ENCODE peak calls at places on chromosomes 5 and 9, in ten cellular contexts. N is B cell; Y is T-helper 1 cell; W is naive thymus-derived CD4-positive, alpha-beta T cell; R is left lobe of liver; U is foreskin keratinocyte; O is M059J; D is HuH-7.5; F is T-cell; M is HFFc6. I is an unnamed sample.

GRCh38 chr9:71766663-71767062 is 1.6 kb downstream of the CEMIP2 start:
- DNase-seq in F (peak), N (peak), R (no peak), W (no peak), D (no peak), O (no peak), M (no peak), Y (no peak), U (no peak), I (no peak)

GRCh38 chr5:1652873-1653707 is 129.3 kb upstream of the LPCAT1 start:
- DNase-seq in F (no peak), Y (no peak), N (peak), O (peak), U (peak), W (no peak), R (peak), D (no peak), M (no peak), I (no peak)

GRCh38 chr9:116156621-116157314 is 3.2 kb downstream of the PAPPA start:
- DNase-seq in O (peak), U (no peak), R (no peak), M (peak), Y (no peak), W (no peak), N (no peak), D (no peak), F (no peak), I (no peak)

GRCh38 chr9:135506327-135507103 is 6.0 kb downstream of the MRPS2 start:
- DNase-seq in F (no peak), M (no peak), Y (no peak), D (no peak), U (no peak), N (no peak), W (no peak), O (no peak), R (no peak), I (no peak)

GRCh38 chr9:91775011-91775707 is 174.9 kb downstream of the ROR2 start:
- DNase-seq in Y (peak), M (peak), W (peak), D (peak), R (peak), N (peak), F (peak), U (peak), O (peak), I (peak)

GRCh38 chr5:14806452-14806851 is 65.1 kb downstream of the ANKH start:
- DNase-seq in Y (no peak), R (no peak), O (peak), U (no peak), N (no peak), W (no peak), D (no peak), F (no peak), M (peak), I (no peak)

GRCh38 chr9:136799079-136799853 is 3.1 kb downstream of the CCDC183 start:
- DNase-seq in N (no peak), F (no peak), Y (no peak), U (no peak), M (no peak), O (no peak), W (no peak), D (no peak), R (peak), I (no peak)

GRCh38 chr5:74199005-74199404 is 441.5 kb downstream of the ENC1 start:
- DNase-seq in R (no peak), N (no peak), M (no peak), U (no peak), Y (no peak), W (no peak), F (no peak), D (no peak), O (peak), I (no peak)

GRCh38 chr9:128456613-128457061 is 831 bp downstream of the ODF2 start:
- DNase-seq in W (peak), Y (peak), U (peak), D (peak), O (peak), M (peak), F (peak), N (peak), R (peak), I (peak)

GRCh38 chr5:158020555-158021418 is 161.8 kb upstream of the CLINT1 start:
- DNase-seq in W (no peak), F (no peak), D (no peak), Y (no peak), U (no peak), M (no peak), N (no peak), O (no peak), R (no peak), I (no peak)

GRCh38 chr5:91357806-91358205 is 25.3 kb downstream of the ARRDC3 start:
- DNase-seq in R (no peak), U (no peak), N (no peak), W (no peak), D (no peak), F (no peak), M (no peak), Y (no peak), O (no peak), I (no peak)

GRCh38 chr9:98702835-98703385 is 5.8 kb downstream of the GABBR2 start:
- DNase-seq in Y (no peak), U (no peak), N (no peak), F (no peak), M (no peak), D (no peak), W (no peak), R (no peak), O (no peak), I (no peak)

GRCh38 chr5:77869115-77869798 is 93.1 kb upstream of the TBCA start:
- DNase-seq in M (no peak), F (no peak), O (no peak), Y (no peak), W (no peak), N (no peak), U (no peak), D (no peak), R (no peak), I (no peak)

GRCh38 chr9:84136119-84136868 is 155.7 kb downstream of the RMI1 start:
- DNase-seq in Y (no peak), D (no peak), F (no peak), O (peak), W (no peak), N (no peak), U (peak), M (peak), R (no peak), I (no peak)

GRCh38 chr9:95447660-95448420 is 68.9 kb downstream of the PTCH1 start:
- DNase-seq in N (no peak), U (no peak), W (no peak), M (no peak), R (no peak), Y (no peak), O (no peak), D (no peak), F (no peak), I (no peak)

GRCh38 chr9:17653947-17654346 is 75.1 kb downstream of the SH3GL2 start:
- DNase-seq in D (no peak), U (no peak), O (no peak), F (no peak), M (no peak), W (no peak), R (no peak), Y (no peak), N (no peak), I (no peak)

GRCh38 chr5:136434795-136435194 is 69.5 kb upstream of the TRPC7 start:
- DNase-seq in U (no peak), M (no peak), Y (no peak), W (no peak), F (no peak), N (no peak), D (no peak), O (no peak), R (no peak), I (no peak)

GRCh38 chr9:33458444-33458843 is 11.1 kb upstream of the AQP3 start:
- DNase-seq in N (no peak), W (no peak), O (peak), Y (peak), D (no peak), U (peak), R (no peak), M (peak), F (peak), I (peak)

GRCh38 chr9:18539203-18539602 is 65.2 kb downstream of the ADAMTSL1 start:
- DNase-seq in D (no peak), N (no peak), M (no peak), R (no peak), Y (no peak), O (no peak), U (no peak), W (no peak), F (no peak), I (no peak)

GRCh38 chr9:111516061-111516465 is 8.9 kb upstream of the ZNF483 start:
- DNase-seq in D (no peak), N (no peak), U (peak), Y (no peak), F (no peak), W (no peak), O (peak), M (no peak), R (no peak), I (no peak)

GRCh38 chr5:158770506-158770905 is 329.2 kb downstream of the EBF1 start:
- DNase-seq in F (no peak), W (no peak), O (peak), M (no peak), Y (no peak), R (no peak), U (no peak), N (no peak), D (no peak), I (no peak)

GRCh38 chr5:143195496-143195895 is 208.0 kb downstream of the NR3C1 start:
- DNase-seq in Y (no peak), W (no peak), R (no peak), O (no peak), M (no peak), N (no peak), D (no peak), U (no peak), F (no peak), I (no peak)

GRCh38 chr5:155094455-155094854 is 80.9 kb downstream of the KIF4B start:
- DNase-seq in M (no peak), O (no peak), R (no peak), N (no peak), Y (no peak), D (no peak), F (no peak), W (no peak), U (no peak), I (no peak)

GRCh38 chr9:31608413-31608812 is 776.0 kb upstream of the ACO1 start:
- DNase-seq in N (no peak), O (peak), R (no peak), F (no peak), M (no peak), U (peak), Y (no peak), D (no peak), W (no peak), I (no peak)